ENCODE peak calls at places on chromosomes 7 and 10, in four cellular contexts. C, Q, P and H are unnamed samples.

GRCh38 chr10:95458824-95459223 is 102.3 kb downstream of the SORBS1 start:
- DNase-seq in P (no peak), Q (no peak), C (no peak), H (no peak)

GRCh38 chr7:91264924-91265681 is 870 bp downstream of the FZD1 start:
- DNase-seq in P (no peak), C (peak), Q (no peak), H (no peak)

GRCh38 chr7:73426016-73426415 is 7.6 kb upstream of the FZD9 start:
- DNase-seq in Q (no peak), C (no peak), P (no peak), H (no peak)

GRCh38 chr7:44985033-44985695 is 6.3 kb upstream of the MYO1G start:
- DNase-seq in Q (no peak), C (no peak), P (no peak), H (no peak)

GRCh38 chr7:150902078-150903033 is 50.0 kb downstream of the AOC1 start:
- DNase-seq in Q (no peak), P (no peak), C (peak), H (no peak)

GRCh38 chr7:42494722-42495121 is 257.7 kb upstream of the GLI3 start:
- DNase-seq in P (no peak), C (no peak), Q (no peak), H (no peak)

GRCh38 chr10:381805-382204 is 246.6 kb downstream of the ZMYND11 start:
- DNase-seq in C (no peak), Q (no peak), P (no peak), H (no peak)

GRCh38 chr7:127135871-127136485 is 116.8 kb downstream of the GRM8 start:
- DNase-seq in P (no peak), Q (no peak), C (no peak), H (no peak)

GRCh38 chr10:77905086-77905735 is 21.3 kb downstream of the DLG5 start:
- DNase-seq in P (no peak), Q (no peak), C (no peak), H (no peak)

GRCh38 chr10:131926253-131926652 is 25.4 kb downstream of the PPP2R2D start:
- DNase-seq in Q (no peak), C (no peak), P (no peak), H (no peak)

GRCh38 chr10:131923059-131923756 is 22.4 kb downstream of the PPP2R2D start:
- DNase-seq in P (no peak), C (peak), Q (no peak), H (no peak)

GRCh38 chr10:131928248-131929095 is 27.7 kb downstream of the PPP2R2D start:
- DNase-seq in P (no peak), C (peak), Q (peak), H (no peak)

GRCh38 chr10:131926743-131927595 is 26.2 kb downstream of the PPP2R2D start:
- DNase-seq in Q (no peak), P (no peak), C (no peak), H (no peak)

GRCh38 chr10:131924982-131925649 is 24.3 kb downstream of the PPP2R2D start:
- DNase-seq in C (no peak), Q (no peak), P (no peak), H (no peak)
- TF ChIP-seq CEBPB in C (no peak), Q (no peak), P (no peak), H (no peak)

DNA sequence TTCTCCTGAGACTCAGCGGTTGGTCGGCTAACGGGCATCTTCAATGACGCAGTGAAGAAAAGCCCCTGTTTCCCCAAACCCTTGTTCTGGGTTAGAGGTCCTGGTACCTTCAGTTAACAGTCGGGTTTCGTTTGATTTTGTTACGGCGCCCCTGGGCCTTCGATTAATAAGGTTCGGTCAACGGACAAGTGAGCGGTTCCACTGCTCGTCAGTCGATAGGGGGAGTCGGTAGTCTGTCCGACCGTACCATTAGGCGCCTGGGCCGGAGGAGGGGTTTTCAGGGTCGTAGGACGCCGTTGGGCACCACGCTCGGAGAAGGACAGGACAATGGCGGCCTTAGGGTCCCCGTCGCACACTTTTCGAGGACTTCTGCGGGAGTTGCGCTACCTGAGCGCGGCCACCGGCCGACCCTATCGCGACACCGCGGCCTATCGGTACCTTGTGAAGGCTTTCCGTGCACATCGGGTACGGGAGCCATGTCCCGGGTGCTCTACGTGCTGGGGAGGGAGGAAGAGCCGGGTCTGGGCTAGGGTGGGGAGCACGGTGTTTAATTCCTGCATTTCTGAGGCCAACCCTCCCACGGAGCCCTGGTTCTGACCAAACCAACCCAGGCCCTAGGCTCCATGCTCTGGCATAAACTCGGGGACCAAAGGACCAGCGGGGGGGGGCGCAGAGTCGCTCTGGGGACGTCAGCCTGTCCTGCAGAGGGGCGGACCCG is at the start of gene FMC1:
- DNase-seq in Q (peak), C (peak), P (peak), H (peak)
- TF ChIP-seq REST in Q (no peak), C (peak), P (peak), H (peak)

GRCh38 chr10:99534939-99535763 is 2.4 kb downstream of the NKX2-3 start:
- DNase-seq in Q (no peak), C (no peak), P (no peak), H (peak)
- TF ChIP-seq EP300 in Q (no peak), C (no peak), P (no peak), H (no peak)

DNA sequence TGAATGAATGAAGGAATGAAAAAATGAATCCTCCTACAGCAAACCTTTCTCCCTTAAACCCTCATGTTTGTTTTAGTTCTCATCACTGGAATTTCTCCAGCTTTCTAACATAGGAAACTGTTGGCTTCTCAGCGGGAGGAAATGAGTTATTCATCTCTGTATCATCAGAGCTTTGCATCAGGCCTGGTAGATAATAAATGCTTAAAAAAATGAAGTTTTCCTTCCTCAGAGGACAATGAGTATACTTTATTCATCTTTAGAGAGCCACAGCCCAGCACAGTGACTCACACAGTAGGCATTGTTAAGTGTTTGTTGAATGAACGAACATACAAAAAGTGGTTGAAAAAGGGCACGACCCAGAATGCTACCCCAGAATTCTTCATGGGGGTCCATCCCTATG is 62.6 kb downstream of the COL13A1 start:
- DNase-seq in Q (no peak), P (no peak), C (no peak), H (peak)
- TF ChIP-seq CEBPB in Q (no peak), P (no peak), C (no peak), H (peak)

DNA sequence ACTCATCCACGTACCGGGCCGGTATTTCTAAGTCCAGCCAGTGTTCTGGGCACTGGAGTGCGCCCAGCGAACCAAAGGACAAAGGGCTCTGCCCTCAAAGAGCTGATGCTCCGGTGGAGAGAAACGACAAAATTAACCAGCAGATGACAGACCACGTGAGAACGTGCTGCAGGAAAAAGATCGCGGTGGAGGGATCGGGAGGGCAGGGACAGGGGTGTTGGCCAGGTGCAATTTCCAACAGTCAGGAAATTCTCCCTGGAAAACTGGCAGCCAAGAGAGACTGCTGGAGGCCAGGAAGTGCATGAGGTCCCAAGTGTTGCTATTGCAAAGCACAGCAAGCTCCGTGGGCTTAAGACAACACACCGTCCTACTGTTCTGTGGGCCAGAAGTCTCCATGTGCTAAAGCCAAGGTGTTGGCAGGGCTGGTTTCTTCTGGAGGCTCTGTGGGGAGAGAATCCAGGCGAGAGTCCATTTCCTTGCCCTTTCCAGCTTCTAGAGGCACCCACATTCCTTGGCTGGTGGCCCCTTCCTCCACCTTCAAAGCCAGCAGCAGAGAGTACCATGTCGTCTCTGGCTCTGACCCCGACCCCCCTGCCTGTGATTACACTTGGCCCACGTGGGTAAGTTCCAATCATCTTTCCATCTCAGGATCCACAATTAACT is 21.3 kb upstream of the AMZ1 start:
- DNase-seq in C (no peak), P (no peak), Q (no peak), H (no peak)
- TF ChIP-seq REST in C (no peak), P (no peak), Q (no peak), H (no peak)